ENCODE peak calls at places on chromosomes 12 and 14, in nine cellular contexts. One of them, this sample, is unnamed.

GRCh38 chr12:24055747-24056146 is 106.3 kb upstream of the SOX5 start:
- DNase-seq in natural killer cell: no peak
- DNase-seq in HFFc6: no peak
- DNase-seq in BJ: no peak
- DNase-seq in PC-3: no peak
- DNase-seq in CD8-positive, alpha-beta T cell: no peak
- DNase-seq in GM23338: no peak
- DNase-seq in SK-N-SH: no peak
- DNase-seq in uterus: no peak
- DNase-seq in this sample: no peak

GRCh38 chr12:123983822-123984485 is 10.9 kb downstream of the ZNF664 start:
- DNase-seq in natural killer cell: peak; percentile 19
- DNase-seq in GM23338: peak; percentile 87
- DNase-seq in HFFc6: peak; percentile 53
- DNase-seq in SK-N-SH: peak; percentile 41
- DNase-seq in BJ: no peak
- DNase-seq in PC-3: peak; percentile 84
- DNase-seq in uterus: peak; percentile 41
- DNase-seq in CD8-positive, alpha-beta T cell: no peak
- DNase-seq in this sample: no peak

GRCh38 chr14:29321646-29322045 is 555.1 kb downstream of the FOXG1 start:
- DNase-seq in PC-3: no peak
- DNase-seq in BJ: peak; percentile 18
- DNase-seq in HFFc6: peak; percentile 77
- DNase-seq in CD8-positive, alpha-beta T cell: no peak
- DNase-seq in GM23338: no peak
- DNase-seq in SK-N-SH: no peak
- DNase-seq in uterus: no peak
- DNase-seq in natural killer cell: no peak
- DNase-seq in this sample: no peak

GRCh38 chr14:50109342-50109741 is 7.0 kb downstream of the VCPKMT start:
- DNase-seq in PC-3: peak; percentile 38
- DNase-seq in SK-N-SH: peak; percentile 26
- DNase-seq in uterus: no peak
- DNase-seq in CD8-positive, alpha-beta T cell: no peak
- DNase-seq in HFFc6: no peak
- DNase-seq in GM23338: peak; percentile 67
- DNase-seq in natural killer cell: no peak
- DNase-seq in BJ: no peak
- DNase-seq in this sample: no peak

GRCh38 chr12:124824195-124824594 is 39.5 kb downstream of the SCARB1 start:
- DNase-seq in uterus: no peak
- DNase-seq in BJ: no peak
- DNase-seq in SK-N-SH: no peak
- DNase-seq in PC-3: no peak
- DNase-seq in CD8-positive, alpha-beta T cell: no peak
- DNase-seq in natural killer cell: no peak
- DNase-seq in HFFc6: no peak
- DNase-seq in GM23338: no peak
- DNase-seq in this sample: no peak

GRCh38 chr12:12265571-12266388 is 1.1 kb downstream of the LRP6 start:
- DNase-seq in GM23338: no peak
- DNase-seq in natural killer cell: no peak
- DNase-seq in HFFc6: peak; percentile 31
- DNase-seq in CD8-positive, alpha-beta T cell: no peak
- DNase-seq in BJ: no peak
- DNase-seq in uterus: no peak
- DNase-seq in SK-N-SH: peak; percentile 29
- DNase-seq in PC-3: peak; percentile 44
- DNase-seq in this sample: no peak

GRCh38 chr14:35766700-35767082 is 42.4 kb downstream of the RALGAPA1 start:
- DNase-seq in PC-3: no peak
- DNase-seq in HFFc6: no peak
- DNase-seq in natural killer cell: no peak
- DNase-seq in CD8-positive, alpha-beta T cell: no peak
- DNase-seq in BJ: no peak
- DNase-seq in GM23338: no peak
- DNase-seq in SK-N-SH: no peak
- DNase-seq in uterus: no peak
- DNase-seq in this sample: no peak

GRCh38 chr12:65881965-65882413 is 57.7 kb downstream of the HMGA2 start:
- DNase-seq in BJ: no peak
- DNase-seq in CD8-positive, alpha-beta T cell: no peak
- DNase-seq in SK-N-SH: no peak
- DNase-seq in uterus: peak; percentile 77
- DNase-seq in GM23338: peak; percentile 38
- DNase-seq in natural killer cell: no peak
- DNase-seq in HFFc6: no peak
- DNase-seq in PC-3: no peak
- DNase-seq in this sample: no peak

GRCh38 chr12:130683080-130683479 is 33.0 kb downstream of the RIMBP2 start:
- DNase-seq in HFFc6: no peak
- DNase-seq in PC-3: no peak
- DNase-seq in uterus: no peak
- DNase-seq in natural killer cell: no peak
- DNase-seq in GM23338: no peak
- DNase-seq in SK-N-SH: no peak
- DNase-seq in BJ: no peak
- DNase-seq in CD8-positive, alpha-beta T cell: no peak
- DNase-seq in this sample: no peak

GRCh38 chr12:16136206-16136605 is 141.3 kb downstream of the SLC15A5 start:
- DNase-seq in HFFc6: no peak
- DNase-seq in uterus: no peak
- DNase-seq in SK-N-SH: no peak
- DNase-seq in CD8-positive, alpha-beta T cell: no peak
- DNase-seq in GM23338: no peak
- DNase-seq in natural killer cell: no peak
- DNase-seq in BJ: no peak
- DNase-seq in PC-3: peak; percentile 81
- DNase-seq in this sample: no peak

GRCh38 chr12:132353811-132354210 is 24.4 kb upstream of the GALNT9 start:
- DNase-seq in natural killer cell: no peak
- DNase-seq in SK-N-SH: no peak
- DNase-seq in CD8-positive, alpha-beta T cell: no peak
- DNase-seq in HFFc6: no peak
- DNase-seq in PC-3: no peak
- DNase-seq in GM23338: no peak
- DNase-seq in uterus: no peak
- DNase-seq in BJ: no peak
- DNase-seq in this sample: peak; percentile 82

GRCh38 chr14:52703225-52703624 is 3.8 kb upstream of the PSMC6 start:
- DNase-seq in BJ: peak; percentile 74
- DNase-seq in PC-3: peak; percentile 97
- DNase-seq in SK-N-SH: no peak
- DNase-seq in GM23338: no peak
- DNase-seq in HFFc6: peak; percentile 93
- DNase-seq in CD8-positive, alpha-beta T cell: no peak
- DNase-seq in uterus: no peak
- DNase-seq in natural killer cell: no peak
- DNase-seq in this sample: no peak

GRCh38 chr14:58805605-58806358 is 168.0 kb downstream of the DACT1 start:
- DNase-seq in CD8-positive, alpha-beta T cell: no peak
- DNase-seq in uterus: no peak
- DNase-seq in PC-3: peak; percentile 65
- DNase-seq in GM23338: no peak
- DNase-seq in BJ: no peak
- DNase-seq in HFFc6: no peak
- DNase-seq in SK-N-SH: no peak
- DNase-seq in natural killer cell: no peak
- DNase-seq in this sample: no peak

GRCh38 chr14:68851078-68851477 is 58.2 kb upstream of the ZFP36L1 start:
- DNase-seq in uterus: no peak
- DNase-seq in BJ: no peak
- DNase-seq in SK-N-SH: no peak
- DNase-seq in GM23338: no peak
- DNase-seq in CD8-positive, alpha-beta T cell: no peak
- DNase-seq in natural killer cell: no peak
- DNase-seq in PC-3: no peak
- DNase-seq in HFFc6: no peak
- DNase-seq in this sample: no peak

GRCh38 chr14:91300283-91300841 is 55.9 kb upstream of the GPR68 start:
- DNase-seq in CD8-positive, alpha-beta T cell: no peak
- DNase-seq in natural killer cell: no peak
- DNase-seq in uterus: no peak
- DNase-seq in PC-3: peak; percentile 86
- DNase-seq in SK-N-SH: no peak
- DNase-seq in HFFc6: no peak
- DNase-seq in BJ: no peak
- DNase-seq in GM23338: no peak
- DNase-seq in this sample: no peak

GRCh38 chr12:1912580-1913376 is 5.7 kb downstream of the CACNA2D4 start:
- DNase-seq in HFFc6: peak; percentile 50
- DNase-seq in CD8-positive, alpha-beta T cell: no peak
- DNase-seq in SK-N-SH: peak; percentile 21
- DNase-seq in natural killer cell: no peak
- DNase-seq in BJ: no peak
- DNase-seq in PC-3: peak; percentile 47
- DNase-seq in GM23338: no peak
- DNase-seq in uterus: peak; percentile 6
- DNase-seq in this sample: no peak

GRCh38 chr14:32226051-32226450 is 23.0 kb upstream of the RNU6-8 start:
- DNase-seq in SK-N-SH: no peak
- DNase-seq in PC-3: no peak
- DNase-seq in uterus: no peak
- DNase-seq in natural killer cell: no peak
- DNase-seq in GM23338: no peak
- DNase-seq in HFFc6: no peak
- DNase-seq in CD8-positive, alpha-beta T cell: no peak
- DNase-seq in BJ: no peak
- DNase-seq in this sample: no peak

GRCh38 chr14:32230181-32230580 is 27.1 kb upstream of the RNU6-8 start:
- DNase-seq in PC-3: peak; percentile 89
- DNase-seq in BJ: peak; percentile 49
- DNase-seq in GM23338: no peak
- DNase-seq in natural killer cell: no peak
- DNase-seq in uterus: no peak
- DNase-seq in SK-N-SH: no peak
- DNase-seq in CD8-positive, alpha-beta T cell: no peak
- DNase-seq in HFFc6: peak; percentile 49
- DNase-seq in this sample: no peak

GRCh38 chr14:32225378-32225920 is 22.4 kb upstream of the RNU6-8 start:
- DNase-seq in BJ: no peak
- DNase-seq in PC-3: no peak
- DNase-seq in CD8-positive, alpha-beta T cell: no peak
- DNase-seq in GM23338: no peak
- DNase-seq in uterus: no peak
- DNase-seq in natural killer cell: no peak
- DNase-seq in HFFc6: no peak
- DNase-seq in SK-N-SH: no peak
- DNase-seq in this sample: no peak

GRCh38 chr14:32230695-32231280 is 27.7 kb upstream of the RNU6-8 start:
- DNase-seq in natural killer cell: no peak
- DNase-seq in PC-3: peak; percentile 73
- DNase-seq in SK-N-SH: no peak
- DNase-seq in GM23338: no peak
- DNase-seq in HFFc6: peak; percentile 87
- DNase-seq in BJ: peak; percentile 86
- DNase-seq in uterus: no peak
- DNase-seq in CD8-positive, alpha-beta T cell: no peak
- DNase-seq in this sample: no peak

GRCh38 chr14:32224731-32225377 is 21.8 kb upstream of the RNU6-8 start:
- DNase-seq in GM23338: peak; percentile 30
- DNase-seq in CD8-positive, alpha-beta T cell: no peak
- DNase-seq in SK-N-SH: peak; percentile 80
- DNase-seq in BJ: peak; percentile 30
- DNase-seq in HFFc6: peak; percentile 42
- DNase-seq in PC-3: peak; percentile 73
- DNase-seq in uterus: peak; percentile 70
- DNase-seq in natural killer cell: no peak
- DNase-seq in this sample: no peak
- TF ChIP-seq CTCF in GM23338: no peak
- TF ChIP-seq CTCF in CD8-positive, alpha-beta T cell: no peak
- TF ChIP-seq CTCF in SK-N-SH: peak; percentile 61
- TF ChIP-seq CTCF in BJ: peak; percentile 61
- TF ChIP-seq CTCF in HFFc6: peak; percentile 76
- TF ChIP-seq CTCF in PC-3: peak; percentile 61
- TF ChIP-seq CTCF in uterus: no peak
- TF ChIP-seq CTCF in natural killer cell: no peak
- TF ChIP-seq CTCF in this sample: peak; percentile 42

GRCh38 chr12:39777465-39777864 is 157.9 kb upstream of the ABCD2 start:
- DNase-seq in PC-3: no peak
- DNase-seq in GM23338: no peak
- DNase-seq in BJ: no peak
- DNase-seq in HFFc6: no peak
- DNase-seq in SK-N-SH: no peak
- DNase-seq in uterus: no peak
- DNase-seq in CD8-positive, alpha-beta T cell: no peak
- DNase-seq in natural killer cell: no peak
- DNase-seq in this sample: no peak
- TF ChIP-seq CTCF in PC-3: no peak
- TF ChIP-seq CTCF in GM23338: no peak
- TF ChIP-seq CTCF in BJ: no peak
- TF ChIP-seq CTCF in HFFc6: no peak
- TF ChIP-seq CTCF in SK-N-SH: no peak
- TF ChIP-seq CTCF in uterus: no peak
- TF ChIP-seq CTCF in CD8-positive, alpha-beta T cell: no peak
- TF ChIP-seq CTCF in natural killer cell: no peak
- TF ChIP-seq CTCF in this sample: no peak

GRCh38 chr12:98416845-98417244 is 98.5 kb upstream of the TMPO start:
- DNase-seq in CD8-positive, alpha-beta T cell: no peak
- DNase-seq in PC-3: peak; percentile 34
- DNase-seq in natural killer cell: no peak
- DNase-seq in HFFc6: peak; percentile 46
- DNase-seq in uterus: no peak
- DNase-seq in GM23338: peak; percentile 41
- DNase-seq in BJ: no peak
- DNase-seq in SK-N-SH: peak; percentile 55
- DNase-seq in this sample: no peak
- TF ChIP-seq CTCF in CD8-positive, alpha-beta T cell: no peak
- TF ChIP-seq CTCF in PC-3: peak; percentile 52
- TF ChIP-seq CTCF in natural killer cell: no peak
- TF ChIP-seq CTCF in HFFc6: peak; percentile 63
- TF ChIP-seq CTCF in uterus: peak; percentile 28
- TF ChIP-seq CTCF in GM23338: peak; percentile 54
- TF ChIP-seq CTCF in BJ: peak; percentile 35
- TF ChIP-seq CTCF in SK-N-SH: peak; percentile 54
- TF ChIP-seq CTCF in this sample: peak; percentile 14

GRCh38 chr12:58286353-58286752 is 345.0 kb downstream of the ATP23 start:
- DNase-seq in CD8-positive, alpha-beta T cell: no peak
- DNase-seq in BJ: no peak
- DNase-seq in natural killer cell: no peak
- DNase-seq in GM23338: no peak
- DNase-seq in HFFc6: no peak
- DNase-seq in PC-3: no peak
- DNase-seq in uterus: no peak
- DNase-seq in SK-N-SH: no peak
- DNase-seq in this sample: no peak

GRCh38 chr12:58285551-58285950 is 344.2 kb downstream of the ATP23 start:
- DNase-seq in SK-N-SH: no peak
- DNase-seq in CD8-positive, alpha-beta T cell: no peak
- DNase-seq in GM23338: peak; percentile 72
- DNase-seq in BJ: no peak
- DNase-seq in uterus: no peak
- DNase-seq in PC-3: no peak
- DNase-seq in HFFc6: no peak
- DNase-seq in natural killer cell: no peak
- DNase-seq in this sample: no peak

GRCh38 chr12:58288191-58288590 is 346.8 kb downstream of the ATP23 start:
- DNase-seq in GM23338: no peak
- DNase-seq in SK-N-SH: peak; percentile 9
- DNase-seq in uterus: no peak
- DNase-seq in PC-3: no peak
- DNase-seq in CD8-positive, alpha-beta T cell: no peak
- DNase-seq in natural killer cell: no peak
- DNase-seq in HFFc6: no peak
- DNase-seq in BJ: peak; percentile 39
- DNase-seq in this sample: no peak

GRCh38 chr12:58283553-58283952 is 342.2 kb downstream of the ATP23 start:
- DNase-seq in HFFc6: no peak
- DNase-seq in BJ: no peak
- DNase-seq in CD8-positive, alpha-beta T cell: no peak
- DNase-seq in natural killer cell: no peak
- DNase-seq in PC-3: no peak
- DNase-seq in SK-N-SH: no peak
- DNase-seq in uterus: no peak
- DNase-seq in GM23338: no peak
- DNase-seq in this sample: no peak
- TF ChIP-seq CTCF in HFFc6: no peak
- TF ChIP-seq CTCF in BJ: no peak
- TF ChIP-seq CTCF in CD8-positive, alpha-beta T cell: no peak
- TF ChIP-seq CTCF in natural killer cell: no peak
- TF ChIP-seq CTCF in PC-3: no peak
- TF ChIP-seq CTCF in SK-N-SH: no peak
- TF ChIP-seq CTCF in uterus: no peak
- TF ChIP-seq CTCF in GM23338: no peak
- TF ChIP-seq CTCF in this sample: no peak